ENCODE peak calls at places on chromosomes 3 and 15, in eight cellular contexts. M is fibroblast of the aortic adventitia; Q is ELR; E is mesothelial cell of epicardium; F is colonic mucosa; P is activated T-helper 1 cell treated with anti-CD3 and anti-CD28 coated beads, Interleukin-2, amount 50 U/mL, for 16 hours; R is Calu3; J is KG1. A is an unnamed sample.

GRCh38 chr3:158735296-158736033 is 3.2 kb upstream of the RARRES1 start:
- DNase-seq in F (no peak), M (no peak), Q (no peak), E (no peak), P (no peak), R (no peak), J (no peak), A (no peak)

GRCh38 chr15:84960391-84961113 is 21.1 kb upstream of the PDE8A start:
- DNase-seq in F (no peak), Q (no peak), P (no peak), R (no peak), M (no peak), E (no peak), J (no peak), A (no peak)

GRCh38 chr3:172087827-172088580 is 48.6 kb downstream of the FNDC3B start:
- DNase-seq in F (peak), M (no peak), Q (no peak), R (no peak), J (no peak), P (no peak), E (no peak), A (no peak)

GRCh38 chr3:197224034-197224444 is 74.4 kb downstream of the DLG1 start:
- DNase-seq in E (no peak), R (peak), F (no peak), P (no peak), J (no peak), M (peak), Q (peak), A (no peak)

GRCh38 chr15:45631831-45632230 is 3.0 kb upstream of the SQOR start:
- DNase-seq in F (no peak), P (no peak), J (no peak), M (no peak), Q (peak), E (no peak), R (no peak), A (no peak)

GRCh38 chr15:29348308-29348914 is 78.8 kb upstream of the NSMCE3 start:
- DNase-seq in R (no peak), F (no peak), P (no peak), M (no peak), Q (no peak), J (no peak), E (no peak), A (no peak)

GRCh38 chr3:21256932-21257331 is 494.1 kb downstream of the ZNF385D start:
- DNase-seq in P (no peak), E (no peak), R (peak), Q (no peak), F (no peak), M (peak), J (no peak), A (no peak)

GRCh38 chr3:38348903-38349302 is 2.3 kb downstream of the XYLB start:
- DNase-seq in J (no peak), M (peak), F (no peak), R (no peak), E (no peak), P (no peak), Q (peak), A (no peak)

GRCh38 chr3:11622846-11623550 is 20.7 kb downstream of the VGLL4 start:
- DNase-seq in Q (no peak), J (no peak), F (no peak), R (no peak), M (no peak), E (no peak), P (no peak), A (no peak)

GRCh38 chr15:31974154-31974794 is 56.0 kb upstream of the CHRNA7 start:
- DNase-seq in M (no peak), E (no peak), F (no peak), Q (no peak), R (no peak), P (no peak), J (no peak), A (no peak)

GRCh38 chr3:143001034-143001368 is 369 bp upstream of the U2SURP start:
- DNase-seq in R (no peak), F (no peak), P (peak), J (peak), Q (no peak), M (no peak), E (peak), A (no peak)

GRCh38 chr15:89406218-89406716 is 71.6 kb upstream of the POLG start:
- DNase-seq in E (no peak), M (no peak), Q (no peak), F (no peak), P (no peak), R (no peak), J (no peak), A (no peak)

GRCh38 chr3:48598323-48599076 is 3.4 kb upstream of the COL7A1 start:
- DNase-seq in Q (peak), E (no peak), F (no peak), R (no peak), J (no peak), M (peak), P (no peak), A (no peak)

GRCh38 chr3:193816656-193817311 is 223.8 kb downstream of the OPA1 start:
- DNase-seq in J (no peak), E (peak), P (no peak), M (peak), R (peak), F (peak), Q (no peak), A (peak)

GRCh38 chr3:70049761-70050160 is 50.2 kb downstream of the SAMMSON start:
- DNase-seq in E (no peak), M (peak), Q (peak), F (no peak), R (no peak), J (no peak), P (no peak), A (no peak)

GRCh38 chr3:183386651-183387050 is 41.8 kb downstream of the MCF2L2 start:
- DNase-seq in F (no peak), R (no peak), Q (no peak), E (no peak), M (no peak), J (no peak), P (no peak), A (no peak)

GRCh38 chr3:107061466-107061865 is 315.8 kb upstream of the CCDC54 start:
- DNase-seq in E (no peak), R (no peak), M (no peak), Q (no peak), J (no peak), F (no peak), P (no peak), A (no peak)

GRCh38 chr15:99476413-99477222 is 89.2 kb upstream of the MEF2A start:
- DNase-seq in P (no peak), R (peak), E (no peak), M (peak), F (peak), Q (peak), J (peak), A (peak)

GRCh38 chr15:88832791-88833190 is 29.6 kb downstream of the ACAN start:
- DNase-seq in M (no peak), R (no peak), J (no peak), F (no peak), Q (no peak), E (no peak), P (no peak), A (no peak)

GRCh38 chr3:85567074-85567676 is 608.4 kb downstream of the CADM2 start:
- DNase-seq in J (no peak), E (peak), F (peak), R (peak), M (no peak), Q (peak), P (no peak), A (no peak)

A was measured in left colon.